ENCODE peak calls at places on chromosomes 13 and 19, in eight cellular contexts. J is H54; S is H9; R is naive thymus-derived CD4-positive, alpha-beta T cell; O is activated CD8-positive, alpha-beta memory T cell treated with anti-CD3 and anti-CD28 coated beads for 48 hours; F is Daoy; H is AG09319; D is BE2C. U is an unnamed sample.

GRCh38 chr13:55029280-55029679 is 2000.7 kb downstream of the OLFM4 start:
- DNase-seq in R (no peak), D (no peak), F (no peak), O (no peak), J (no peak), H (no peak), S (no peak), U (no peak)

GRCh38 chr13:35136585-35136984 is 194.5 kb downstream of the NBEA start:
- DNase-seq in F (no peak), H (no peak), D (no peak), S (no peak), J (no peak), R (no peak), O (no peak), U (no peak)

GRCh38 chr19:44848805-44849457 is 2.8 kb downstream of the NECTIN2 start:
- DNase-seq in D (peak; percentile 47), O (no peak), F (no peak), S (peak; percentile 50), H (no peak), J (no peak), R (no peak), U (no peak)

GRCh38 chr13:42334329-42334706 is 62.4 kb downstream of the AKAP11 start:
- DNase-seq in J (no peak), H (no peak), F (no peak), R (no peak), D (no peak), S (no peak), O (no peak), U (no peak)

GRCh38 chr19:35055715-35056179 is 14.2 kb downstream of the HPN start:
- DNase-seq in D (no peak), J (no peak), F (peak; percentile 26), S (peak; percentile 94), H (no peak), O (no peak), R (no peak), U (no peak)

GRCh38 chr13:29103036-29103800 is 283.1 kb downstream of the MTUS2 start:
- DNase-seq in H (no peak), D (no peak), S (no peak), J (no peak), O (no peak), F (no peak), R (no peak), U (no peak)

GRCh38 chr19:46579286-46579944 is 21.7 kb upstream of the CALM3 start:
- DNase-seq in S (peak; percentile 54), H (no peak), F (no peak), J (no peak), R (peak; percentile 21), D (peak; percentile 56), O (peak; percentile 43), U (no peak)

GRCh38 chr19:49403404-49404187 is 15.5 kb downstream of the KASH5 start:
- DNase-seq in R (no peak), O (no peak), J (no peak), D (no peak), H (no peak), S (peak; percentile 96), F (peak; percentile 38), U (no peak)

GRCh38 chr13:41756198-41756885 is 204.6 kb downstream of the VWA8 start:
- DNase-seq in H (no peak), S (no peak), R (no peak), F (no peak), J (no peak), D (no peak), O (no peak), U (no peak)

GRCh38 chr13:51047434-51048165 is 63.5 kb downstream of the C13orf42 start:
- DNase-seq in R (no peak), S (no peak), H (no peak), D (no peak), F (no peak), J (no peak), O (no peak), U (no peak)

GRCh38 chr19:3852614-3853254 is 16.1 kb downstream of the ZFR2 start:
- DNase-seq in R (peak; percentile 23), H (peak; percentile 7), D (peak; percentile 38), F (peak; percentile 98), O (no peak), J (peak; percentile 95), S (no peak), U (peak; percentile 97)

GRCh38 chr13:36981156-36981743 is 17.9 kb downstream of the ALG5 start:
- DNase-seq in D (no peak), F (no peak), S (no peak), R (no peak), J (no peak), H (peak; percentile 24), O (no peak), U (no peak)

GRCh38 chr13:73825143-73825542 is 309.1 kb downstream of the KLF12 start:
- DNase-seq in R (peak; percentile 22), F (no peak), D (no peak), O (no peak), S (no peak), J (no peak), H (no peak), U (no peak)

GRCh38 chr13:110517505-110518149 is 43.9 kb downstream of the RAB20 start:
- DNase-seq in F (no peak), J (no peak), S (no peak), D (no peak), R (no peak), H (no peak), O (no peak), U (no peak)

GRCh38 chr19:991174-991931 is 7.2 kb downstream of the WDR18 start:
- DNase-seq in J (no peak), O (peak; percentile 50), F (peak; percentile 51), H (no peak), D (peak; percentile 93), S (peak; percentile 87), R (peak; percentile 31), U (no peak)

GRCh38 chr19:17107546-17108452 is 32.2 kb downstream of the MYO9B start:
- DNase-seq in H (peak; percentile 88), J (peak; percentile 99), S (no peak), F (peak; percentile 98), R (no peak), O (no peak), D (peak; percentile 80), U (peak; percentile 98)

GRCh38 chr13:102948006-102948405 is 102.2 kb downstream of the ERCC5 start:
- DNase-seq in R (no peak), F (peak; percentile 13), D (no peak), O (no peak), J (no peak), H (no peak), S (no peak), U (peak; percentile 8)

GRCh38 chr13:37791699-37792098 is 77.9 kb downstream of the TRPC4 start:
- DNase-seq in D (no peak), R (no peak), J (no peak), F (no peak), S (no peak), H (no peak), O (no peak), U (peak; percentile 5)

GRCh38 chr19:16619456-16619855 is 8.5 kb downstream of the MED26 start:
- DNase-seq in J (no peak), R (no peak), O (no peak), S (no peak), D (no peak), F (no peak), H (no peak), U (no peak)

GRCh38 chr13:99119686-99120085 is 81.0 kb upstream of the UBAC2 start:
- DNase-seq in J (no peak), D (no peak), S (no peak), R (no peak), O (no peak), F (no peak), H (no peak), U (peak; percentile 5)

GRCh38 chr19:2032296-2032941 is 16.9 kb upstream of the BTBD2 start:
- DNase-seq in J (peak; percentile 86), O (no peak), D (peak; percentile 48), S (peak; percentile 56), H (peak; percentile 69), F (peak; percentile 97), R (no peak), U (peak; percentile 84)